ENCODE peak calls at places on chromosomes 3 and 15, in seven cellular contexts. Q, T, Z, M, E, C and N are unnamed samples.

GRCh38 chr3:158801696-158802398 is at the start of gene MFSD1:
- DNase-seq in Z (peak), C (peak), E (peak), T (peak), Q (peak), M (peak), N (peak)

GRCh38 chr3:64327039-64327804 is 102.0 kb upstream of the PRICKLE2 start:
- DNase-seq in E (no peak), M (no peak), Z (no peak), T (no peak), C (no peak), Q (peak), N (peak)

GRCh38 chr3:124297062-124297980 is 305.4 kb upstream of the ROPN1 start:
- DNase-seq in E (no peak), T (no peak), M (no peak), C (no peak), Z (no peak), Q (peak), N (no peak)

GRCh38 chr15:33720952-33721351 is 247.3 kb upstream of the CHRM5 start:
- DNase-seq in M (no peak), Z (no peak), C (no peak), T (peak), Q (no peak), E (no peak), N (no peak)

GRCh38 chr3:67550541-67550940 is 103.9 kb downstream of the SUCLG2 start:
- DNase-seq in T (no peak), Q (no peak), Z (no peak), M (no peak), E (no peak), C (no peak), N (no peak)

GRCh38 chr15:65857718-65858402 is 11.4 kb upstream of the RAB11A start:
- DNase-seq in T (no peak), Z (no peak), C (no peak), Q (no peak), E (no peak), M (no peak), N (no peak)

GRCh38 chr3:53247619-53248018 is 8.2 kb downstream of the TKT start:
- DNase-seq in E (no peak), Q (no peak), C (no peak), M (no peak), T (no peak), Z (no peak), N (no peak)

GRCh38 chr15:79090487-79091203 is at the start of gene RASGRF1:
- DNase-seq in M (no peak), T (no peak), Z (no peak), Q (peak), C (no peak), E (peak), N (no peak)

GRCh38 chr3:52195823-52196331 is 2.1 kb upstream of the ALAS1 start:
- DNase-seq in C (no peak), Q (no peak), T (peak), M (no peak), Z (no peak), E (no peak), N (peak)

GRCh38 chr15:75022808-75023193 is 589 bp upstream of the PPCDC start:
- DNase-seq in T (no peak), E (no peak), C (no peak), Z (no peak), Q (peak), M (no peak), N (no peak)

GRCh38 chr3:71450162-71450561 is 133.4 kb downstream of the FOXP1 start:
- DNase-seq in E (no peak), C (no peak), T (no peak), Z (no peak), Q (no peak), M (no peak), N (no peak)